ENCODE peak calls at places on chromosomes 1 and 21, in four cellular contexts. One of them, this sample, is unnamed.

GRCh38 chr1:234842726-234843641 is 233.0 kb upstream of the IRF2BP2 start:
- DNase-seq in GM12878: peak; percentile 95
- DNase-seq in SK-N-SH: peak; percentile 37
- DNase-seq in breast epithelium: no peak
- DNase-seq in this sample: peak; percentile 30

GRCh38 chr1:23140940-23141596 is 27.6 kb downstream of the LUZP1 start:
- DNase-seq in GM12878: no peak
- DNase-seq in SK-N-SH: no peak
- DNase-seq in breast epithelium: no peak
- DNase-seq in this sample: no peak

GRCh38 chr1:241647658-241648057 is 4.4 kb upstream of the WDR64 start:
- DNase-seq in GM12878: no peak
- DNase-seq in SK-N-SH: no peak
- DNase-seq in breast epithelium: no peak
- DNase-seq in this sample: no peak

GRCh38 chr21:41833138-41834115 is 45.7 kb downstream of the PRDM15 start:
- DNase-seq in GM12878: peak; percentile 59
- DNase-seq in SK-N-SH: no peak
- DNase-seq in breast epithelium: no peak
- DNase-seq in this sample: peak; percentile 78

GRCh38 chr1:154751690-154752089 is 118.4 kb downstream of the KCNN3 start:
- DNase-seq in GM12878: no peak
- DNase-seq in SK-N-SH: no peak
- DNase-seq in breast epithelium: no peak
- DNase-seq in this sample: no peak

GRCh38 chr1:201495447-201496295 is 11.3 kb downstream of the CSRP1 start:
- DNase-seq in GM12878: no peak
- DNase-seq in SK-N-SH: peak; percentile 42
- DNase-seq in breast epithelium: peak; percentile 93
- DNase-seq in this sample: no peak

GRCh38 chr1:21525340-21525717 is 16.1 kb downstream of the ALPL start:
- DNase-seq in GM12878: no peak
- DNase-seq in SK-N-SH: no peak
- DNase-seq in breast epithelium: no peak
- DNase-seq in this sample: no peak

GRCh38 chr21:45852886-45853400 is 128.6 kb upstream of the COL6A1 start:
- DNase-seq in GM12878: no peak
- DNase-seq in SK-N-SH: no peak
- DNase-seq in breast epithelium: no peak
- DNase-seq in this sample: no peak

GRCh38 chr1:48673725-48674124 is 103.0 kb downstream of the BEND5 start:
- DNase-seq in GM12878: no peak
- DNase-seq in SK-N-SH: no peak
- DNase-seq in breast epithelium: no peak
- DNase-seq in this sample: no peak

GRCh38 chr1:237562247-237562823 is 328.4 kb downstream of the ZP4 start:
- DNase-seq in GM12878: peak; percentile 4
- DNase-seq in SK-N-SH: peak; percentile 39
- DNase-seq in breast epithelium: no peak
- DNase-seq in this sample: peak; percentile 14

GRCh38 chr1:208343226-208343625 is 99.0 kb upstream of the PLXNA2 start:
- DNase-seq in GM12878: no peak
- DNase-seq in SK-N-SH: no peak
- DNase-seq in breast epithelium: no peak
- DNase-seq in this sample: no peak

GRCh38 chr1:91020967-91021685 is 709 bp downstream of the ZNF644 start:
- DNase-seq in GM12878: no peak
- DNase-seq in SK-N-SH: peak; percentile 84
- DNase-seq in breast epithelium: peak; percentile 72
- DNase-seq in this sample: no peak
- TF ChIP-seq POLR2AphosphoS5 in GM12878: peak; percentile 81
- TF ChIP-seq POLR2AphosphoS5 in SK-N-SH: no peak
- TF ChIP-seq POLR2AphosphoS5 in breast epithelium: no peak
- TF ChIP-seq POLR2AphosphoS5 in this sample: peak; percentile 61

GRCh38 chr1:923131-923990 is at the start of gene SAMD11:
- DNase-seq in GM12878: no peak
- DNase-seq in SK-N-SH: peak; percentile 85
- DNase-seq in breast epithelium: peak; percentile 39
- DNase-seq in this sample: no peak

GRCh38 chr1:925532-926421 is 2.1 kb downstream of the SAMD11 start:
- DNase-seq in GM12878: no peak
- DNase-seq in SK-N-SH: peak; percentile 82
- DNase-seq in breast epithelium: no peak
- DNase-seq in this sample: no peak

GRCh38 chr1:923991-924618 is 382 bp downstream of the SAMD11 start:
- DNase-seq in GM12878: no peak
- DNase-seq in SK-N-SH: peak; percentile 67
- DNase-seq in breast epithelium: no peak
- DNase-seq in this sample: no peak

GRCh38 chr1:927234-927633 is 3.5 kb downstream of the SAMD11 start:
- DNase-seq in GM12878: no peak
- DNase-seq in SK-N-SH: no peak
- DNase-seq in breast epithelium: no peak
- DNase-seq in this sample: no peak

DNA sequence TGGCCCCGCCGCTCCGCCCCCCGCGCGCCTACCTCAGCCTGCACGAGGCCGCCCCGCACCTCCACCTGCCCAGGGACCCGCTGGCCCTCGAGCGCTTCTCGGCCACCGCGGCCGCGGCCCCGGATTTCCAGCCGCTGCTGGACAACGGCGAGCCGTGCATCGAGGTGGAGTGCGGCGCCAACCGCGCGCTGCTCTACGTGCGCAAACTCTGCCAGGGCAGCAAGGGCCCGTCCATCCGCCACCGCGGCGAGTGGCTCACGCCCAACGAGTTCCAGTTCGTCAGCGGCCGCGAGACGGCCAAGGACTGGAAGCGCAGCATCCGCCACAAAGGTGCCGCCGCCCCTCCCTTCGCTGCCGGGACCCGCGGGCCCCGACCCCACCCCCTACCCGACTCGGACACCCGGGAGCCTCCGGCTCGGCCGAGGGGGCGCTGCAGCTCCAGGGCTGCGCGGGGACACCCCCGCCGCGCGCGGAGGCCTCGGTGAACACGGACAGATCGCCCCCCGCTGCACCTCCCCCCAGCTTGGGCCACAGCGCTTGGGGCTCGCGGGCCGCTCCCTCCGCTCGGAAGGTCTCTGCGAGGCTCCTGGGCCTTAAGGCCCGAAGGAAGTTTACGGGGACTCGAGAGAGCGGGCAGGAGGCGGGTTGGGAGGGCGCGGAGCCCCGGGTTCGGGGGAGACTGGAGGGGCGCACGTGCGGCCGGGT is 1.0 kb downstream of the SAMD11 start:
- DNase-seq in GM12878: no peak
- DNase-seq in SK-N-SH: peak; percentile 74
- DNase-seq in breast epithelium: no peak
- DNase-seq in this sample: no peak
- TF ChIP-seq POLR2AphosphoS5 in GM12878: no peak
- TF ChIP-seq POLR2AphosphoS5 in SK-N-SH: no peak
- TF ChIP-seq POLR2AphosphoS5 in breast epithelium: no peak
- TF ChIP-seq POLR2AphosphoS5 in this sample: no peak

DNA sequence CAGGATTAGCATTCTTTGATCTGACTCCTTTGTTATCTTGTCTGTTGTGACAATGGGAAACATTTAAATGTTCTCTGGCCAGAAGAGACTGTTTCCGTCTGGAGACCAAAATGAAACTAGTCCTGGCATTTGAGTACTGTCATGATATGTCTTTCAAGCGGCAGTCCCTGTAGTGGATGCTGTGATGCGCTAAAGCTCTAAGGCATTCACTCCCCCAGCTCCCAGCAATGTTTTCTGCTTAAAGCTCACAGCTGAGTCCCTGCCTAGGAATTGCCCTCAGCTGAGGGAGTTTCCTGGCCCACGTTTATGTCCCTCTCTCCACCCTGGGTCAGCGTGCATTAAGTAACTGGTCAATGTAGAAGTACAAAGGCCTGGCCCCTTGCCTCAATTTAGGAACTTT is 109.4 kb downstream of the UCHL5 start:
- DNase-seq in GM12878: no peak
- DNase-seq in SK-N-SH: no peak
- DNase-seq in breast epithelium: no peak
- DNase-seq in this sample: no peak
- TF ChIP-seq POLR2AphosphoS5 in GM12878: no peak
- TF ChIP-seq POLR2AphosphoS5 in SK-N-SH: no peak
- TF ChIP-seq POLR2AphosphoS5 in breast epithelium: no peak
- TF ChIP-seq POLR2AphosphoS5 in this sample: no peak

GRCh38 chr21:28773036-28773435 is 219.6 kb downstream of the LTN1 start:
- DNase-seq in GM12878: no peak
- DNase-seq in SK-N-SH: no peak
- DNase-seq in breast epithelium: no peak
- DNase-seq in this sample: no peak

GRCh38 chr21:28768753-28769152 is 223.9 kb downstream of the LTN1 start:
- DNase-seq in GM12878: no peak
- DNase-seq in SK-N-SH: no peak
- DNase-seq in breast epithelium: no peak
- DNase-seq in this sample: no peak

GRCh38 chr21:28769683-28770082 is 223.0 kb downstream of the LTN1 start:
- DNase-seq in GM12878: no peak
- DNase-seq in SK-N-SH: no peak
- DNase-seq in breast epithelium: no peak
- DNase-seq in this sample: no peak

GRCh38 chr21:28771790-28772501 is 220.7 kb downstream of the LTN1 start:
- DNase-seq in GM12878: no peak
- DNase-seq in SK-N-SH: no peak
- DNase-seq in breast epithelium: no peak
- DNase-seq in this sample: no peak

GRCh38 chr21:28770867-28771661 is 221.6 kb downstream of the LTN1 start:
- DNase-seq in GM12878: no peak
- DNase-seq in SK-N-SH: no peak
- DNase-seq in breast epithelium: no peak
- DNase-seq in this sample: no peak
- TF ChIP-seq POLR2AphosphoS5 in GM12878: no peak
- TF ChIP-seq POLR2AphosphoS5 in SK-N-SH: no peak
- TF ChIP-seq POLR2AphosphoS5 in breast epithelium: no peak
- TF ChIP-seq POLR2AphosphoS5 in this sample: no peak

DNA sequence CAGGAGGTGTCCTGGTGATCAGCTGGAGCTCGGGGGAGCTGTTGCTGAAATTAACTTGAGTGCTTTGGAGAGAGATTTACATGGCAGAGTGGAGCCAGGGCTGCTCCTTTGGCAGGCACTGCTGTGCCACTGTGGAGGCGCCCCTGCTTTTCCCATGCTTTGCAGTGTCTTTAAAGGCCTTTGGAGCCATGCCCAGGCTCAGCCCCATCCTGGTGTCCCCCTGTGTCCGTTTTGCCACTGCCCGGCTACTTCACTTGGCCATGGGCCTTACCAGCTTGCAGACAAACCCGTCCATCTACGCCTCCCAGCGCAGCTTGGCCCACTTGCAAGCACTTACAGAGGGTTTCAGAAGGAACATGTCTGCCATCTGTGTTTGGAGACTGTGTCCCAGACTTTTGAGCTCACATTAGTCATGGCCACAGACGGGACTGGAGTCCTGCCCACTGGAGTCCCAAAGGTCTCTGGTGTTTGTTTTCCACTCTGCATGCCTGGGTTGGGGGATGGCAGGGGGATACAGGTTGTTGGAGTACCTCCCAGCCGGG is 18.2 kb upstream of the LAMTOR5 start:
- DNase-seq in GM12878: no peak
- DNase-seq in SK-N-SH: no peak
- DNase-seq in breast epithelium: no peak
- DNase-seq in this sample: no peak
- TF ChIP-seq POLR2AphosphoS5 in GM12878: no peak
- TF ChIP-seq POLR2AphosphoS5 in SK-N-SH: no peak
- TF ChIP-seq POLR2AphosphoS5 in breast epithelium: no peak
- TF ChIP-seq POLR2AphosphoS5 in this sample: no peak